ENCODE peak calls at places on chromosomes 16 and 17, in four cellular contexts. T is uterus, F is AG10803, R is SJSA1. L is an unnamed sample.

GRCh38 chr17:78883533-78884131 is 19.4 kb downstream of the CEP295NL start:
- DNase-seq in R (peak), F (peak), T (peak), L (peak)

GRCh38 chr17:45081046-45081703 is 20.1 kb downstream of the NMT1 start:
- DNase-seq in T (no peak), F (no peak), R (no peak), L (no peak)

GRCh38 chr16:88130681-88131080 is 179.4 kb downstream of the BANP start:
- DNase-seq in R (no peak), F (no peak), T (no peak), L (no peak)

GRCh38 chr16:9042533-9042932 is 48.9 kb upstream of the HAPSTR1 start:
- DNase-seq in F (no peak), T (no peak), R (peak), L (no peak)

GRCh38 chr16:75224683-75225082 is 5.9 kb downstream of the CTRB1 start:
- DNase-seq in R (peak), T (peak), F (no peak), L (no peak)

GRCh38 chr17:39508987-39509386 is 47.7 kb downstream of the CDK12 start:
- DNase-seq in F (no peak), T (no peak), R (no peak), L (no peak)

GRCh38 chr16:74730049-74730683 is 29.5 kb upstream of the MLKL start:
- DNase-seq in F (no peak), T (no peak), R (no peak), L (no peak)

GRCh38 chr17:78709119-78709681 is 72.9 kb downstream of the CYTH1 start:
- DNase-seq in R (no peak), T (no peak), F (no peak), L (no peak)

GRCh38 chr17:64707077-64707591 is 45.0 kb upstream of the SMURF2 start:
- DNase-seq in T (peak), R (peak), F (peak), L (peak)

GRCh38 chr16:30120340-30121105 is 2.5 kb downstream of the MAPK3 start:
- DNase-seq in R (no peak), T (no peak), F (no peak), L (no peak)

GRCh38 chr16:69176033-69176780 is 10.8 kb upstream of the SNTB2 start:
- DNase-seq in T (no peak), R (peak), F (peak), L (no peak)

GRCh38 chr17:77995146-77995852 is 36.8 kb downstream of the TNRC6C start:
- DNase-seq in R (no peak), F (peak), T (no peak), L (peak)

GRCh38 chr16:75081179-75081859 is 35.3 kb downstream of the LDHD start:
- DNase-seq in T (no peak), R (no peak), F (no peak), L (no peak)

GRCh38 chr17:58060596-58061191 is 22.5 kb upstream of the DYNLL2 start:
- DNase-seq in T (peak), R (no peak), F (peak), L (peak)

GRCh38 chr16:47143329-47143676 is 442 bp downstream of the NETO2 start:
- DNase-seq in F (peak), T (peak), R (peak), L (peak)

GRCh38 chr17:12296120-12296727 is 275.5 kb downstream of the MAP2K4 start:
- DNase-seq in R (no peak), T (no peak), F (no peak), L (no peak)

GRCh38 chr17:20063665-20064648 is 54.8 kb downstream of the SPECC1 start:
- DNase-seq in F (peak), T (peak), R (peak), L (peak)

GRCh38 chr16:49833055-49833454 is 22.9 kb downstream of the ZNF423 start:
- DNase-seq in R (no peak), F (no peak), T (peak), L (peak)

GRCh38 chr17:9138161-9138717 is 116.9 kb downstream of the NTN1 start:
- DNase-seq in T (no peak), F (peak), R (no peak), L (no peak)

GRCh38 chr16:48235058-48235555 is 9.0 kb upstream of the LONP2 start:
- DNase-seq in F (no peak), R (no peak), T (no peak), L (no peak)

GRCh38 chr17:68515238-68515637 is 3.0 kb downstream of the PRKAR1A start:
- DNase-seq in F (no peak), R (no peak), T (no peak), L (no peak)

GRCh38 chr17:8894673-8895578 is 27.5 kb upstream of the PIK3R6 start:
- DNase-seq in F (peak), R (peak), T (no peak), L (no peak)

GRCh38 chr17:59620518-59621259 is 994 bp downstream of the CLTC start:
- DNase-seq in T (peak), R (peak), F (peak), L (no peak)

GRCh38 chr17:78132086-78132676 is 1.6 kb downstream of the TMC8 start:
- DNase-seq in R (no peak), F (no peak), T (no peak), L (no peak)

GRCh38 chr17:731943-732787 is at the start of gene TLCD3A:
- DNase-seq in R (peak), F (peak), T (peak), L (peak)

GRCh38 chr17:35713069-35713728 is 18.2 kb upstream of the RASL10B start:
- DNase-seq in T (no peak), R (no peak), F (peak), L (no peak)

GRCh38 chr17:78507526-78507925 is 69.7 kb downstream of the DNAH17 start:
- DNase-seq in R (no peak), T (no peak), F (no peak), L (peak)

GRCh38 chr17:79531696-79532095 is 79.2 kb downstream of the RBFOX3 start:
- DNase-seq in T (no peak), R (no peak), F (no peak), L (peak)

GRCh38 chr17:55224746-55225145 is 40.0 kb upstream of the HLF start:
- DNase-seq in T (no peak), F (no peak), R (no peak), L (no peak)

GRCh38 chr16:29992371-29992967 is 2.9 kb downstream of the HIRIP3 start:
- DNase-seq in T (no peak), F (no peak), R (no peak), L (peak)

GRCh38 chr17:40615295-40615988 is 32.2 kb downstream of the SMARCE1 start:
- DNase-seq in T (peak), F (peak), R (no peak), L (no peak)

GRCh38 chr16:71380831-71381230 is 22.3 kb downstream of the CALB2 start:
- DNase-seq in R (no peak), F (no peak), T (no peak), L (no peak)

GRCh38 chr17:79676796-79677195 is 53.9 kb upstream of the ENPP7 start:
- DNase-seq in F (no peak), R (no peak), T (no peak), L (peak)

GRCh38 chr16:47774661-47775060 is 313.5 kb downstream of the PHKB start:
- DNase-seq in T (no peak), F (no peak), R (peak), L (no peak)

GRCh38 chr17:31216053-31216751 is 80.8 kb downstream of the OMG start:
- DNase-seq in T (no peak), R (no peak), F (peak), L (no peak)

GRCh38 chr17:9817086-9817485 is 4.8 kb downstream of the GSG1L2 start:
- DNase-seq in R (no peak), T (no peak), F (peak), L (no peak)

GRCh38 chr17:47959825-47960655 is 2.4 kb upstream of the PRR15L start:
- DNase-seq in F (no peak), R (no peak), T (no peak), L (no peak)

GRCh38 chr16:88319116-88319965 is 63.4 kb upstream of the ZNF469 start:
- DNase-seq in F (no peak), R (no peak), T (no peak), L (no peak)

GRCh38 chr17:37829446-37830142 is 84.7 kb upstream of the HNF1B start:
- DNase-seq in R (no peak), F (no peak), T (no peak), L (no peak)
- H3K4me3 ChIP-seq in R (no peak), F (no peak), T (no peak), L (no peak)

GRCh38 chr17:18017958-18018357 is 21.0 kb downstream of the ATPAF2 start:
- DNase-seq in R (no peak), T (no peak), F (no peak), L (no peak)

GRCh38 chr17:18016426-18016825 is 22.5 kb downstream of the ATPAF2 start:
- DNase-seq in T (no peak), R (no peak), F (no peak), L (no peak)

GRCh38 chr17:18015603-18016002 is 23.4 kb downstream of the ATPAF2 start:
- DNase-seq in T (no peak), R (no peak), F (no peak), L (no peak)

GRCh38 chr17:18020971-18021370 is 18.0 kb downstream of the ATPAF2 start:
- DNase-seq in R (no peak), T (no peak), F (no peak), L (no peak)

GRCh38 chr17:18018411-18018921 is 20.5 kb downstream of the ATPAF2 start:
- DNase-seq in T (no peak), R (no peak), F (no peak), L (no peak)
- H3K4me3 ChIP-seq in T (no peak), R (no peak), F (no peak), L (no peak)

GRCh38 chr17:11240041-11240801 is 792 bp upstream of the SHISA6 start:
- DNase-seq in F (no peak), R (no peak), T (no peak), L (no peak)
- H3K4me3 ChIP-seq in F (no peak), R (no peak), T (peak), L (no peak)

DNA sequence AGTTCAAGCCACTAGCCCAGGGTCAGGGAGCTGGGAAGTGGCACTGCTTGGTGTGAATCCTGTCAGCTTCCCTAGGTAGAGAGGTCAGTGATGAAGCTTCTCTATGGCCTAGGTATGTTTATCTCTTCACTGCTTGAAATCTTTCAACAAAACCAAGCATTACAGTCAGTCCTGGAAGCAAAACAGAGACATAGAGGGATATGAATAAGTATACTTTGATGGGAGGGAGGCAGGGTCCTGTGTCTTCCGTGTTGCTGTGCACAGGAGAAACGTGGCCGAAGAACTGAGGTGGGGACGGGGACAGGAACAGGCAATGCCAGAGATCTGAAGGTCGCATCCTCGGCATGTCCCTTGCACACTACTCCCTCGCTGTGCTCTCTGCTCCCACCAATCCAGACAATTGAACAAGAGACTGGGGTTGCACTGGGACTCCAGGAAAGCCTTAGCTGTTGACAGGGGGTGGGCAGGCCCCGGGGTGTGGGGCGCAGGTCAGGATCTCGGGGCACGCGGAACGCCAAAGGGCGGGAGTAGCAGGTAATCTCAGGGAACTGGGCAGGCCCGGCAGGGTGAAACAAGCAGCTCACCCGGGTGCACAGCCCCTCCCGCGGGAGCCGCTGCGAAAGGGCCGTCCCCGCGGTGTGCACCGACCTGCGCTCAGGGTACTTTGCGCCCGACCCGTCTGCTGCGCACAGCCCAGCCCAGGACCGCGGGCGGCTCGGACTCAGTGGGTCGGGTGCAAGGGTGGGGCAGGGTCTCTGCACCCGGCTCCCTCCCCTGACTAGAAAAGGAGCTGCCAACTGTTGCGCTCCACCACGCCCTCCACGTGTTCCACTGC is at the start of gene MT1H:
- DNase-seq in F (no peak), T (no peak), R (no peak), L (no peak)
- H3K4me3 ChIP-seq in F (no peak), T (no peak), R (no peak), L (no peak)

DNA sequence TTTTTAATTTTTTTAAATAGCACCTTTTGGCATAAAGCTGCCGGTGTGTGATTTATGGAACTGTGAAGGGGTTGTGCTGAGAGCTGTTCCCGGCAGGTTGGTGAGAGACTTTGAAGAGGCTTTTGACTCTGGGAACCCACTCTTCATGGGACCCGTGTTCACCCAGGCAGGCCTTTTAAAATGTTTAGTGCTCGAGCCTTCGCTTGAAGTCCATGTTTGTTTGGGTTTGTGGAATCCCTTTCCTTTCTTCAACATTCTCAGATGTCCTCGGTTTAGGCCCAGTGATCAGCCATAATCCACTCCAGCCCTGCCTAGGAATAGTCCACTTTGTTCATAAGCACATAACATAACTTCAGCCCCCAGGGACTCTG is 145.4 kb upstream of the IRX3 start:
- DNase-seq in R (no peak), T (no peak), F (no peak), L (no peak)
- H3K4me3 ChIP-seq in R (no peak), T (no peak), F (no peak), L (no peak)

DNA sequence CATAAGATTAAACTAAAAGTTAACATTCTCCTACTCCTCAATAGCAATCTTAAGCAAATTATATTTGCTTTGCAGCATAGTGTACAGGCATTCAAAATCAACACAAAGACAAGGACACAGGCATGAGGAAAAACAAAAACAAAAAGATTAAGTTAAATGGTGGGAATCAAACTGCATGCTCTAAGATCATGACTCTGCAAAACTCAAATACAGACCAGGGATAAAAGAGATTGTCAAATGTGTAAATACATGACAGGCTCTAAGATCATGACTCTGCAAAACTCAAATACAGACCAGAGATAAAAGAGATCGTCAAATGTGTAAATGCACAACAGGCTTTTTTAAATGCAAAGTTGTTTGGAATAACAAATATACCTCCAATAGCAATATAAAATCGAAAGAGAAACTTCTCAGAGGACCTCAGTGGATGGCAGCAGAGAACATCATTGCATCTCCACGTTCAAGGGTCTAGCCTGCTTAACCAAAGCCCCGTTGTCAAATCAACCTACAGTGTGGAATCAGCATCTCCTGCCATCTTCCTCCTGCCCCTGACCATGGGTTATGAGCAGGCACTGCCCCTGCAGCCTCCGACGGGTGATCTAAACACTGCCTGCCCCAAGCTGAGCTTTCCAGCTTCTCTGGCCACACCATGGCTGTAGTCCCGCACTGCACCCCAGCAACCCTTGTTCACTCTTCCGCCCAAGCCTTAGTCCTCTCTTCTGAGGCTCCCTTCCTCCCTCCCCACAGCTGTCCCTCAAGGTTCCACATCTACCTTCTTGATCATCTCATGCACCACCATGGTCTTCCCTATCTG is 446.1 kb downstream of the SOX9 start:
- DNase-seq in F (no peak), R (no peak), T (no peak), L (no peak)
- H3K4me3 ChIP-seq in F (peak), R (no peak), T (no peak), L (no peak)

DNA sequence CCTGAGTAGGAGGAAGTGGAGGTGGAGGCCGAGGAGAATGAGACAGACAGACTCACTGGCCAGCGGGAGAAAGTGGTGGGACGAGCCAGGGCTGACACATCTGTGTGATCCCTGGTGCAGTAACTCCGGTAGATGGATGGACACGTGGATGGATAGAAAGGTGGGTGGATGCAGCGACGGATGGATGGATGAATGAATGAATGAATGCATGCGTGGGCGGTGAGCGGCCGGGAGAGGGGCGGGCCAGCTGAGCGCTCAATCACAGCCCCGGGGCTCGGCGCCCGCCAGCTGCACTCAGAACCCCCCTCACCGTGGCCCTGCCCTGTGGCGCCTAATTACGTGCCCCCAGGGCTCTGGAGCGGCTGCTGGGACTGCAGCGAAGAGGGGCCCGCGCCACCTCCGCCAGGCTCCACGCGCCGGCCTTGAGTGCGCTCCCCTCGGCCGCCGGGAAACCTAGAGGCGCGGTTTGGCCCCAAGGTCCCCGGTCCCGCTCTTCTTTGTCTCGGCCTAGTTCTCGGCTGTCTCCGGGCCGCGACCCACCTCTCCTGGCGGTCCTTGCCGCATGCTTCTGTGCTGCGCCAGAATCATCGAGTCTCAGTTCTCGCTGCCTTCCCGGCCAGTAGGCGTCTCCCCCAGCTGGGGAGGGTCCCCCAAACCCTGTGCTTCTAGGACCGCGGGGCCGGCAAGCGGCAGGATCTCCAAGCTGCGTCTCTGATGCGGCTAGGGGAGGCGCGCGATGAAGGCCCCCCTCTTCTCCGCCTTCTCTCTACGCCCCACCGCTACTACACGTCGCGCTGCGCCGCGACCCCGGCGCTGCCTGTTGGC is 41.0 kb downstream of the RAI1 start:
- DNase-seq in T (no peak), F (no peak), R (no peak), L (no peak)
- H3K4me3 ChIP-seq in T (peak), F (peak), R (no peak), L (no peak)

DNA sequence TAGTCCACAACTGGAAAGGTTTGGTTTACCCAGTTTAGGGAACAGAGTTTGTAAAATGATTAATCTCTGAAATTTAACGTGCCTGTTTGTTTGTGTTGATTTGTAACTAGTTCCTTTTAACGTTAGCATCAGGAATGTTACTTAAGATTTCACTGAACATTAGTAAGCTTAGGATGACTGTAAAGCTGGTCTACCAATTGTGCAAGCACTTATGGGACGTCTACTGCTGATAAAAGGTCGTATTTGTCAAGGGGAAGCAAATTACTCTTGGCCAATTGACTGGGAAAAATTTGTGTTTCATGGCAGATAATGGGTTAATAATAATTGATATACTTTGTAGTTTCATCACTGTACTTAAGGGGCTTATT is 11.8 kb downstream of the METTL9 start:
- DNase-seq in T (no peak), R (no peak), F (peak), L (no peak)
- H3K4me3 ChIP-seq in T (no peak), R (no peak), F (no peak), L (no peak)

L was measured in aorta.